ENCODE peak calls at places on chromosomes 13 and 19, in eight cellular contexts. U is activated B cell treated with CpG ODN at 0.5 μM for 24 hours, K is heart right ventricle, N is uterus, J is testis, X is GM10248, Z is AG10803, I is epithelial cell of esophagus. Y is an unnamed sample.
A peak's percentile ranks its signal among the peaks of the same experiment; 100 is the strongest.

GRCh38 chr19:1992759-1993260 is 22.7 kb downstream of the BTBD2 start:
- DNase-seq in U (no peak), K (no peak), N (no peak), J (peak; percentile 72), X (no peak), Z (no peak), I (peak; percentile 26), Y (no peak)

GRCh38 chr13:111516712-111517640 is 196.5 kb downstream of the TEX29 start:
- DNase-seq in U (no peak), K (no peak), N (no peak), J (peak; percentile 9), X (no peak), Z (no peak), I (no peak), Y (no peak)

GRCh38 chr13:51552027-51552426 is 32.2 kb upstream of the WDFY2 start:
- DNase-seq in U (no peak), K (no peak), N (no peak), J (no peak), X (no peak), Z (no peak), I (no peak), Y (no peak)

GRCh38 chr19:27773318-27774094 is 1439.4 kb downstream of the UQCRFS1 start:
- DNase-seq in U (no peak), K (no peak), N (no peak), J (no peak), X (no peak), Z (no peak), I (no peak), Y (no peak)

GRCh38 chr19:38920529-38921419 is 8.8 kb upstream of the CCER2 start:
- DNase-seq in U (no peak), K (no peak), N (no peak), J (no peak), X (no peak), Z (no peak), I (no peak), Y (no peak)

GRCh38 chr19:28208745-28209144 is 1004.2 kb downstream of the UQCRFS1 start:
- DNase-seq in U (no peak), K (no peak), N (no peak), J (no peak), X (no peak), Z (peak; percentile 2), I (no peak), Y (no peak)

GRCh38 chr19:35216833-35217707 is 11.5 kb downstream of the FAM187B start:
- DNase-seq in U (no peak), K (peak; percentile 49), N (no peak), J (peak; percentile 43), X (peak; percentile 30), Z (no peak), I (peak; percentile 32), Y (no peak)

GRCh38 chr19:41882568-41883462 is at the start of gene ARHGEF1:
- DNase-seq in U (peak; percentile 72), K (peak; percentile 74), N (peak; percentile 51), J (peak; percentile 36), X (peak; percentile 61), Z (peak; percentile 27), I (peak; percentile 44), Y (no peak)

GRCh38 chr13:97122381-97122996 is 99.6 kb upstream of the MBNL2 start:
- DNase-seq in U (no peak), K (no peak), N (no peak), J (no peak), X (no peak), Z (peak; percentile 70), I (peak; percentile 84), Y (no peak)

GRCh38 chr13:63337041-63337440 is 1921.4 kb upstream of the PCDH20 start:
- DNase-seq in U (no peak), K (no peak), N (no peak), J (peak; percentile 91), X (no peak), Z (no peak), I (no peak), Y (no peak)

GRCh38 chr19:13834308-13834790 is 39.1 kb downstream of the ZSWIM4 start:
- DNase-seq in U (no peak), K (no peak), N (peak; percentile 25), J (no peak), X (no peak), Z (peak; percentile 65), I (peak; percentile 91), Y (no peak)

GRCh38 chr19:16594681-16595091 is 22.5 kb upstream of the SLC35E1 start:
- DNase-seq in U (no peak), K (no peak), N (no peak), J (no peak), X (no peak), Z (no peak), I (no peak), Y (no peak)

GRCh38 chr19:47499863-47500830 is 14.7 kb downstream of the NAPA start:
- DNase-seq in U (no peak), K (no peak), N (no peak), J (no peak), X (no peak), Z (no peak), I (peak; percentile 19), Y (no peak)

GRCh38 chr13:112582305-112582704 is 5.6 kb downstream of the TUBGCP3 start:
- DNase-seq in U (no peak), K (no peak), N (no peak), J (no peak), X (no peak), Z (no peak), I (no peak), Y (no peak)

GRCh38 chr19:18854982-18855381 is 23.2 kb downstream of the UPF1 start:
- DNase-seq in U (no peak), K (no peak), N (no peak), J (no peak), X (no peak), Z (no peak), I (no peak), Y (no peak)

GRCh38 chr19:12982648-12983047 is 12.6 kb upstream of the NFIX start:
- DNase-seq in U (no peak), K (no peak), N (no peak), J (no peak), X (no peak), Z (no peak), I (no peak), Y (no peak)

GRCh38 chr13:94345374-94346195 is 133.9 kb downstream of the DCT start:
- DNase-seq in U (no peak), K (no peak), N (no peak), J (no peak), X (no peak), Z (peak; percentile 59), I (peak; percentile 86), Y (no peak)

DNA sequence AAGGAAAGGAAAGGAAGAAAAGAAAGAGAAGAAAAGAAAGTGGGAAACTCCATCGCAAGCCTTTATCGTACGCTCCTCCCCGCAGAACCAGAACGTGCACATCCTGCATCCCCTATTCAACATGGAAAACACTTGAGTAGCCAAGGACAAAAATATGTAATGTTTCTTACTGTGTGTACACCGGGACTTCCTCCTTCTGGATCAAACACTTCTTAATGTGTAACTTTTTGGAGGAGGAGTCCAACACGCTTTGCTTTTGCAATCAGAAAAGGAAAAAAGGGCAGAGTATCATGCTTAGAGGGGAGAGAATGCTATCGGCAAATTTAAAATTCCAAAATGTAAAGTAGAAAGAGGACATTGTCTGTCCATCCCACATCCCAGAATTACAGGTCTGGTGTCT is 7.8 kb upstream of the SHFL start:
- DNase-seq in U (no peak), K (no peak), N (no peak), J (no peak), X (no peak), Z (no peak), I (no peak), Y (no peak)
- TF ChIP-seq CTCF in U (no peak), K (no peak), N (no peak), J (no peak), X (no peak), Z (no peak), I (no peak), Y (no peak)

GRCh38 chr13:38417241-38417640 is 67.6 kb downstream of the UFM1 start:
- DNase-seq in U (no peak), K (no peak), N (no peak), J (no peak), X (no peak), Z (no peak), I (peak; percentile 46), Y (no peak)

GRCh38 chr13:38418286-38418685 is 68.6 kb downstream of the UFM1 start:
- DNase-seq in U (no peak), K (no peak), N (no peak), J (no peak), X (no peak), Z (peak; percentile 37), I (peak; percentile 20), Y (no peak)

GRCh38 chr13:38419312-38419873 is 69.7 kb downstream of the UFM1 start:
- DNase-seq in U (no peak), K (no peak), N (no peak), J (no peak), X (no peak), Z (no peak), I (no peak), Y (peak; percentile 44)

GRCh38 chr13:38415233-38415632 is 65.6 kb downstream of the UFM1 start:
- DNase-seq in U (no peak), K (peak; percentile 23), N (no peak), J (no peak), X (peak; percentile 62), Z (no peak), I (peak; percentile 37), Y (peak; percentile 75)

GRCh38 chr13:38417727-38418126 is 68.1 kb downstream of the UFM1 start:
- DNase-seq in U (no peak), K (no peak), N (no peak), J (no peak), X (no peak), Z (peak; percentile 24), I (peak; percentile 71), Y (no peak)
- TF ChIP-seq CTCF in U (no peak), K (peak; percentile 14), N (no peak), J (no peak), X (peak; percentile 17), Z (peak; percentile 57), I (peak; percentile 67), Y (peak; percentile 37)

DNA sequence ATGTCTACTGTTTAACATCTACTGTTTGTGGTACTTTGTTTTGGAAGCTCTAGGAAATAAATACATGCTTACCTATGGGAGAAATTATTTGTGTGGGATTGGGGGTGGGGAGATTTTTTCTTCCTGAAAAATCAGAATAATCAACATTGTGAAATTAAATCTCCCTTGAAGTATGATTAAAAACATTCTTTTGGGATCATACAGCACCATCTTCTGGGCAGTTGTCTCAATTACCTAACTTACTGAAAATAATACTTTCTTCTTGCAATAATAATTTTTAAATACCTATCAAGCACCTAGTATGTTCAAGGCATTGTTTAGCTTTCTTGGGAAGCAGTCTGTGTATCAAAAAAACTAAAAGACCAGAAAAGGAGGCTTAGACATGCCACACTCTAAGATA is 576.5 kb upstream of the ARGLU1 start:
- DNase-seq in U (no peak), K (no peak), N (no peak), J (no peak), X (no peak), Z (peak; percentile 4), I (peak; percentile 4), Y (no peak)
- TF ChIP-seq CTCF in U (no peak), K (peak; percentile 32), N (no peak), J (no peak), X (no peak), Z (peak; percentile 32), I (peak; percentile 4), Y (no peak)

DNA sequence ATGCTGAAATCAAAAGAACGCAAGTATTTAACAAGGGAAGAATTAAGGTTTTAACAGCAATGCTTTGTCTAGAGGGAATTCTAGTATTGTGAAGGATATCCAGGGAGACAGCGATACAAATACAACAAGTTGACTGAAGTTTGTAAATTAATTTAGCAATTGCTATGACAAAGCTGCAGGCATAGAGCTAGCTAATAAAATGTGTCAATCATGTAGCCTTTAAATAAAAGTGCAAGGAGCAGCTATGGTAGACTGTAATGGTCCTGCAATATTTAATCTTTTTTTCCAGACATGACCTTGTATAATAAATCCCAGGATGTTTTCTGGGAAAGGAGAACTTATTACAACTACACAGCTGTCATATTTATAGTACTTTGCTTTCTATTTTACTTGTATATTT is 779.3 kb downstream of the SLITRK5 start:
- DNase-seq in U (no peak), K (no peak), N (no peak), J (no peak), X (no peak), Z (no peak), I (no peak), Y (no peak)
- TF ChIP-seq CTCF in U (no peak), K (no peak), N (no peak), J (no peak), X (no peak), Z (no peak), I (no peak), Y (no peak)